ENCODE peak calls at places on chromosomes 5 and 9, in four cellular contexts. R, E, B and L are unnamed samples.

GRCh38 chr9:92253656-92254055 is 39.8 kb downstream of the IARS1 start:
- DNase-seq in R (no peak), E (no peak), B (no peak), L (no peak)

GRCh38 chr5:151620463-151620844 is 29.3 kb upstream of the FAT2 start:
- DNase-seq in R (no peak), E (no peak), B (no peak), L (no peak)

GRCh38 chr5:74639538-74640449 is 734 bp downstream of the ENC1 start:
- DNase-seq in R (no peak), E (no peak), B (no peak), L (no peak)

GRCh38 chr5:123099514-123100151 is 10.6 kb downstream of the PRDM6 start:
- DNase-seq in R (no peak), E (no peak), B (no peak), L (no peak)

GRCh38 chr9:37747271-37747753 is 6.3 kb upstream of the TRMT10B start:
- DNase-seq in R (peak), E (no peak), B (peak), L (peak)

GRCh38 chr5:138662599-138662998 is 87.4 kb upstream of the HSPA9 start:
- DNase-seq in R (no peak), E (no peak), B (no peak), L (no peak)

GRCh38 chr9:83701769-83702168 is 6.0 kb downstream of the UBQLN1 start:
- DNase-seq in R (no peak), E (no peak), B (no peak), L (no peak)

GRCh38 chr5:84163671-84164070 is 221.0 kb downstream of the EDIL3 start:
- DNase-seq in R (no peak), E (no peak), B (no peak), L (no peak)

GRCh38 chr5:88876714-88877113 is 6.3 kb downstream of the MEF2C start:
- DNase-seq in R (no peak), E (no peak), B (no peak), L (no peak)

GRCh38 chr9:132312873-132313272 is 41.9 kb downstream of the SETX start:
- DNase-seq in R (no peak), E (no peak), B (no peak), L (no peak)

GRCh38 chr5:34609951-34610431 is 46.1 kb upstream of the RAI14 start:
- DNase-seq in R (no peak), E (no peak), B (no peak), L (no peak)

GRCh38 chr5:134572811-134573210 is 47.3 kb downstream of the JADE2 start:
- DNase-seq in R (no peak), E (no peak), B (no peak), L (no peak)
- TF ChIP-seq ZNF274 in R (no peak), E (no peak), B (no peak), L (no peak)

GRCh38 chr5:116626272-116626723 is 51.7 kb upstream of the SEMA6A start:
- DNase-seq in R (no peak), E (no peak), B (no peak), L (no peak)
- TF ChIP-seq SUZ12 in R (no peak), E (no peak), B (no peak), L (no peak)

GRCh38 chr5:173716058-173716682 is 99.7 kb upstream of the BOD1 start:
- DNase-seq in R (no peak), E (no peak), B (no peak), L (no peak)
- H3K9ac ChIP-seq in R (no peak), E (no peak), B (no peak), L (no peak)

GRCh38 chr9:99057665-99058625 is 47.0 kb upstream of the TGFBR1 start:
- DNase-seq in R (no peak), E (no peak), B (peak), L (no peak)
- TF ChIP-seq ZNF274 in R (no peak), E (no peak), B (no peak), L (no peak)

DNA sequence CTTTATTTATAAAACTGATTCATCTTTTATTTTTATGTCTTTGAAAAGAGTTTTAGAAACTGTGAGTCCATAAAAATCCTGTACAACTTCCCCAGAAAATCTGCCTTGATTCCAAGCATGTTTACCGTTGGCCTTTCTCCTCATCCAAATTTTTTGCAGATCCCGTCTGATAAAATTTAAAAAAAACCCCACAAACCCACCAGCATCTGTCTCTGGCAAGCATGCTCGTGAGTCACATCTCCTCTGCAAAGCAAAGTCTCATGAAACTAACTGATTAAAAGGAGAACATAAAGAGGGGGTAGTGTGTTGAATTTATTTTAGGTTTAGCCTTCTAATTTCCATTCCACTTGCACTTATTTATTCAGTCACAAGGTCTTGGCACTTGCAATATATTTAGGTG is 109.4 kb downstream of the MAT2B start:
- DNase-seq in R (no peak), E (no peak), B (no peak), L (no peak)
- TF ChIP-seq SUZ12 in R (no peak), E (no peak), B (no peak), L (no peak)

GRCh38 chr9:137256362-137256761 is 1.2 kb downstream of the NELFB start:
- DNase-seq in R (no peak), E (no peak), B (no peak), L (no peak)
- H3K9ac ChIP-seq in R (peak), E (peak), B (no peak), L (peak)